ENCODE peak calls at places on chromosome 13, in seven cellular contexts. M is upper lobe of left lung, K is GM12878, O is sigmoid colon, F is H1, L is breast epithelium, C is stomach. J is an unnamed sample. For H3K4me1, the result is how much of the 10 kb centered on the place peaks cover.

GRCh38 chr13:45194081-45194939 is 6.5 kb downstream of the KCTD4 start:
- DNase-seq in M (no peak), K (no peak), O (peak), F (no peak), L (peak), C (no peak), J (no peak)

GRCh38 chr13:24614306-24615080 is 65.7 kb upstream of the ATP12A start:
- DNase-seq in M (peak), K (no peak), O (no peak), F (no peak), L (no peak), C (no peak), J (no peak)

GRCh38 chr13:94079876-94080275 is 399.6 kb downstream of the DCT start:
- DNase-seq in M (no peak), K (no peak), O (no peak), F (no peak), L (no peak), C (no peak), J (no peak)

GRCh38 chr13:26202365-26202972 is 19.6 kb downstream of the RNF6 start:
- DNase-seq in M (no peak), K (no peak), O (no peak), F (no peak), L (no peak), C (no peak), J (no peak)

GRCh38 chr13:36382030-36382429 is 35.8 kb upstream of the SPART start:
- DNase-seq in M (no peak), K (no peak), O (no peak), F (no peak), L (no peak), C (no peak), J (no peak)

GRCh38 chr13:31236211-31236786 is 36.5 kb downstream of the B3GLCT start:
- DNase-seq in M (no peak), K (no peak), O (no peak), F (no peak), L (no peak), C (no peak), J (no peak)

GRCh38 chr13:97020689-97021240 is 26.5 kb upstream of the OXGR1 start:
- DNase-seq in M (no peak), K (no peak), O (no peak), F (no peak), L (no peak), C (no peak), J (no peak)

GRCh38 chr13:36086117-36086516 is 45.1 kb downstream of the DCLK1 start:
- DNase-seq in M (no peak), K (no peak), O (no peak), F (no peak), L (no peak), C (no peak), J (no peak)

GRCh38 chr13:113561417-113562084 is 23.0 kb upstream of the TFDP1 start:
- DNase-seq in M (no peak), K (no peak), O (no peak), F (peak), L (peak), C (peak), J (peak)

GRCh38 chr13:37375724-37376123 is 222.8 kb downstream of the POSTN start:
- DNase-seq in M (no peak), K (no peak), O (no peak), F (no peak), L (no peak), C (no peak), J (no peak)

GRCh38 chr13:100506154-100506553 is 82.4 kb downstream of the GGACT start:
- DNase-seq in M (no peak), K (no peak), O (no peak), F (no peak), L (no peak), C (no peak), J (no peak)

GRCh38 chr13:94483970-94484369 is 4.5 kb upstream of the DCT start:
- DNase-seq in M (no peak), K (no peak), O (no peak), F (no peak), L (no peak), C (no peak), J (no peak)

GRCh38 chr13:20521388-20521787 is 4.3 kb downstream of the CRYL1 start:
- DNase-seq in M (no peak), K (no peak), O (no peak), F (no peak), L (no peak), C (no peak), J (no peak)

GRCh38 chr13:45718063-45718462 is 15.9 kb downstream of the CBY2 start:
- DNase-seq in M (no peak), K (no peak), O (no peak), F (no peak), L (no peak), C (no peak), J (peak)

GRCh38 chr13:29940715-29941114 is 90.3 kb upstream of the UBL3 start:
- DNase-seq in M (no peak), K (no peak), O (no peak), F (no peak), L (no peak), C (no peak), J (no peak)

GRCh38 chr13:47310376-47310775 is 413.5 kb upstream of the HTR2A start:
- DNase-seq in M (no peak), K (no peak), O (no peak), F (no peak), L (no peak), C (no peak), J (no peak)

GRCh38 chr13:20461860-20462532 is 63.7 kb downstream of the CRYL1 start:
- DNase-seq in M (no peak), K (no peak), O (no peak), F (no peak), L (no peak), C (no peak), J (no peak)

GRCh38 chr13:101892296-101892695 is 439.8 kb downstream of the ITGBL1 start:
- DNase-seq in M (no peak), K (no peak), O (no peak), F (no peak), L (no peak), C (no peak), J (no peak)

GRCh38 chr13:94656766-94657165 is 55.1 kb downstream of the GPR180 start:
- DNase-seq in M (no peak), K (peak), O (no peak), F (no peak), L (no peak), C (no peak), J (no peak)

GRCh38 chr13:65756071-65756671 is 1474.0 kb downstream of the PCDH9 start:
- DNase-seq in M (no peak), K (no peak), O (no peak), F (no peak), L (no peak), C (no peak), J (no peak)

GRCh38 chr13:50125306-50125555 is 110.0 kb downstream of the KCNRG start:
- DNase-seq in M (no peak), K (no peak), O (no peak), F (no peak), L (no peak), C (no peak), J (no peak)

GRCh38 chr13:50123862-50124535 is 108.8 kb downstream of the KCNRG start:
- DNase-seq in M (peak), K (no peak), O (peak), F (peak), L (peak), C (peak), J (peak)

GRCh38 chr13:50123515-50123861 is 108.2 kb downstream of the KCNRG start:
- DNase-seq in M (no peak), K (no peak), O (no peak), F (no peak), L (no peak), C (no peak), J (no peak)

GRCh38 chr13:50125556-50126377 is 110.5 kb downstream of the KCNRG start:
- DNase-seq in M (peak), K (no peak), O (peak), F (peak), L (peak), C (peak), J (no peak)

GRCh38 chr13:50124536-50125305 is 109.5 kb downstream of the KCNRG start:
- DNase-seq in M (peak), K (no peak), O (peak), F (peak), L (no peak), C (peak), J (no peak)
- TF ChIP-seq POLR2AphosphoS5 in M (peak), K (no peak), O (no peak), F (no peak), L (no peak), C (no peak), J (no peak)

GRCh38 chr13:98524391-98524790 is 52.5 kb downstream of the STK24 start:
- DNase-seq in M (no peak), K (no peak), O (no peak), F (no peak), L (no peak), C (no peak), J (no peak)

GRCh38 chr13:98525452-98525851 is 51.5 kb downstream of the STK24 start:
- DNase-seq in M (no peak), K (no peak), O (peak), F (no peak), L (no peak), C (no peak), J (no peak)

GRCh38 chr13:98527526-98527925 is 49.4 kb downstream of the STK24 start:
- DNase-seq in M (peak), K (no peak), O (peak), F (no peak), L (no peak), C (no peak), J (no peak)

GRCh38 chr13:98524793-98525192 is 52.1 kb downstream of the STK24 start:
- DNase-seq in M (no peak), K (no peak), O (no peak), F (no peak), L (no peak), C (no peak), J (no peak)

GRCh38 chr13:98525852-98526512 is 50.9 kb downstream of the STK24 start:
- DNase-seq in M (no peak), K (no peak), O (peak), F (no peak), L (no peak), C (no peak), J (no peak)
- H3K4me1 ChIP-seq in M (half or more), K (half or more), O (half or more), F (under half), L (under half), C (half or more), J (half or more)

GRCh38 chr13:75705908-75706307 is 69.8 kb downstream of the LMO7 start:
- DNase-seq in M (no peak), K (no peak), O (no peak), F (no peak), L (no peak), C (no peak), J (no peak)

GRCh38 chr13:75704942-75705320 is 68.8 kb downstream of the LMO7 start:
- DNase-seq in M (no peak), K (no peak), O (no peak), F (no peak), L (peak), C (peak), J (no peak)

GRCh38 chr13:75703768-75704167 is 67.6 kb downstream of the LMO7 start:
- DNase-seq in M (no peak), K (no peak), O (no peak), F (no peak), L (no peak), C (no peak), J (no peak)

GRCh38 chr13:75704194-75704941 is 68.2 kb downstream of the LMO7 start:
- DNase-seq in M (no peak), K (no peak), O (no peak), F (no peak), L (no peak), C (no peak), J (no peak)

GRCh38 chr13:75705395-75705794 is 69.3 kb downstream of the LMO7 start:
- DNase-seq in M (no peak), K (no peak), O (no peak), F (no peak), L (no peak), C (no peak), J (no peak)
- TF ChIP-seq POLR2A in M (no peak), K (no peak), O (no peak), F (no peak), L (no peak), C (no peak), J (no peak)

GRCh38 chr13:106535552-106536243 is at the start of gene EFNB2:
- DNase-seq in M (peak), K (peak), O (peak), F (peak), L (peak), C (peak), J (no peak)
- TF ChIP-seq POLR2AphosphoS5 in M (peak), K (no peak), O (peak), F (no peak), L (no peak), C (peak), J (peak)

DNA sequence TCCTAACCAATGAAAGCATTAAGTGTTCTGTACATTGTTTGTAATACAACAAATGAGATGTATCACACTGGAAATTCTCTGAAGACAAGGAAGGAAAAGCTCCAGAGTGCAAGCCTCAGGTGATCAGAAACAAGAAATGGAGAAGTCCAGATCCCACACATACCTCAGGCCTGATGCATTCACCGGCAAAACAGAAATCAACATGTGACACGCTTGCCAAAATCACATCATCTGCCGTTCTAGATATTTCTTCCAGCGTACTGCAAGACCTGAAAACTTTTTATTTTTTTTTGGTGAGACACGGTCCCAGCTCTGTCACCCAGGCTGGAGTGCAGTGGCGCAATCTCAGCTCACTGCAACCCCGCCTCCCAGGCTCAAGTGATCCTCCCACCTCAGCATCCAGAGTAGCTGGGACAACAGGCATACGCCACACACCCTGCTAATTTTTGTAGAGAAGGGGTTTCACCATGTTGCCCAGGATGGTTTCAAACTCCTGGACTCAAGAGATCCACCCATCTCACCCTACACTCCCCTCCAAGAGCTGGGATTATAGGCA is 48.6 kb downstream of the FOXO1 start:
- DNase-seq in M (no peak), K (no peak), O (no peak), F (no peak), L (no peak), C (no peak), J (no peak)
- H3K4me1 ChIP-seq in M (under half), K (under half), O (half or more), F (under half), L (under half), C (half or more), J (half or more)